ENCODE peak calls at places on chromosomes 12 and 14, in seven cellular contexts. Z is stimulated activated CD4-positive, alpha-beta T cell treated with anti-CD3 and anti-CD28 coated beads, TNF-alpha, amount 100 ng/mL, for 48 hours; L is Kasumi-1; R is bronchial epithelial cell; N is brain pericyte; I is fibroblast of mammary gland; V is cardiac fibroblast. P is an unnamed sample.

GRCh38 chr12:131388164-131388795 is 322.6 kb upstream of the SFSWAP start:
- DNase-seq in Z (no peak), L (no peak), R (no peak), N (no peak), I (no peak), V (no peak), P (no peak)

GRCh38 chr12:125091401-125091800 is 26.2 kb downstream of the AACS start:
- DNase-seq in Z (no peak), L (no peak), R (no peak), N (no peak), I (no peak), V (no peak), P (no peak)

GRCh38 chr12:50222275-50222783 is 55.2 kb upstream of the CERS5 start:
- DNase-seq in Z (no peak), L (peak; percentile 72), R (peak; percentile 85), N (peak; percentile 61), I (peak; percentile 91), V (peak; percentile 94), P (no peak)

GRCh38 chr12:90333384-90333783 is 621.6 kb downstream of the CCER1 start:
- DNase-seq in Z (no peak), L (no peak), R (no peak), N (no peak), I (no peak), V (no peak), P (no peak)

GRCh38 chr12:71865166-71865713 is 25.7 kb downstream of the TBC1D15 start:
- DNase-seq in Z (no peak), L (no peak), R (peak; percentile 76), N (no peak), I (peak; percentile 95), V (peak; percentile 98), P (no peak)

GRCh38 chr14:101899263-101899662 is 65.1 kb upstream of the DYNC1H1 start:
- DNase-seq in Z (no peak), L (no peak), R (no peak), N (no peak), I (no peak), V (no peak), P (no peak)

GRCh38 chr14:97456497-97456896 is 659.3 kb downstream of the VRK1 start:
- DNase-seq in Z (no peak), L (no peak), R (no peak), N (no peak), I (no peak), V (no peak), P (no peak)

GRCh38 chr14:24425704-24426103 is 3.8 kb downstream of the CBLN3 start:
- DNase-seq in Z (no peak), L (no peak), R (peak; percentile 92), N (no peak), I (peak; percentile 90), V (peak; percentile 95), P (no peak)

GRCh38 chr12:2403221-2403976 is 350.6 kb downstream of the CACNA1C start:
- DNase-seq in Z (no peak), L (no peak), R (no peak), N (no peak), I (no peak), V (no peak), P (peak; percentile 13)

P was measured in CD8-positive, alpha-beta memory T cell.